ENCODE peak calls at places on chromosomes 1 and 21, in nine cellular contexts. I is esophagus muscularis mucosa, O is right lobe of liver, L is K562, E is thyroid gland, V is testis, M is uterus, J is heart left ventricle, U is esophagus squamous epithelium. S is an unnamed sample.

GRCh38 chr1:54577612-54578011 is 29.6 kb downstream of the ACOT11 start:
- DNase-seq in O (peak; percentile 90), U (no peak), L (no peak), E (peak; percentile 93), M (peak; percentile 33), V (peak; percentile 63), J (peak; percentile 94), I (no peak), S (peak; percentile 71)

GRCh38 chr21:35768187-35768586 is 292.1 kb downstream of the SETD4 start:
- DNase-seq in L (no peak), U (no peak), I (peak; percentile 74), E (no peak), J (no peak), V (no peak), O (no peak), M (no peak), S (no peak)

GRCh38 chr1:111476761-111477309 is 3.1 kb downstream of the C1orf162 start:
- DNase-seq in L (no peak), O (no peak), E (no peak), V (no peak), J (no peak), U (no peak), I (peak; percentile 89), M (no peak), S (no peak)

GRCh38 chr1:68104155-68104554 is 53.7 kb upstream of the DIRAS3 start:
- DNase-seq in M (no peak), V (no peak), E (no peak), I (no peak), L (no peak), J (no peak), O (no peak), U (no peak), S (no peak)

GRCh38 chr21:36735201-36735515 is 36.2 kb downstream of the SIM2 start:
- DNase-seq in J (no peak), E (no peak), I (no peak), O (no peak), U (no peak), V (no peak), L (no peak), M (no peak), S (no peak)

GRCh38 chr1:206047271-206047670 is 5.7 kb upstream of the RHEX start:
- DNase-seq in E (no peak), O (no peak), L (no peak), U (no peak), I (no peak), M (no peak), J (no peak), V (no peak), S (no peak)

GRCh38 chr1:77511440-77511840 is 171.0 kb downstream of the ZZZ3 start:
- DNase-seq in M (no peak), L (no peak), J (no peak), O (no peak), U (no peak), I (no peak), E (no peak), V (no peak), S (no peak)

GRCh38 chr1:241947355-241947754 is 10.2 kb upstream of the BECN2 start:
- DNase-seq in U (no peak), L (no peak), O (no peak), E (no peak), V (no peak), I (no peak), M (no peak), J (no peak), S (no peak)

GRCh38 chr1:188170935-188171334 is 1342.2 kb downstream of the PLA2G4A start:
- DNase-seq in V (no peak), L (no peak), M (no peak), I (no peak), E (no peak), U (no peak), J (no peak), O (no peak), S (no peak)

GRCh38 chr1:54274448-54274847 is 74.5 kb downstream of the MRPL37 start:
- DNase-seq in V (peak; percentile 45), O (peak; percentile 79), L (no peak), I (no peak), J (no peak), E (no peak), U (no peak), M (no peak), S (no peak)

GRCh38 chr1:147185442-147185841 is 13.2 kb upstream of the PRKAB2 start:
- DNase-seq in O (no peak), J (no peak), I (no peak), L (no peak), U (no peak), V (no peak), M (no peak), E (no peak), S (no peak)

GRCh38 chr1:32817815-32818786 is 648 bp downstream of the S100PBP start:
- DNase-seq in M (peak; percentile 69), E (peak; percentile 96), U (peak; percentile 51), I (peak; percentile 93), L (peak; percentile 84), J (peak; percentile 89), O (peak; percentile 87), V (peak; percentile 67), S (peak; percentile 57)

GRCh38 chr1:114126696-114127095 is 27.0 kb downstream of the SYT6 start:
- DNase-seq in J (no peak), O (no peak), V (no peak), U (no peak), E (no peak), I (no peak), M (no peak), L (no peak), S (no peak)

GRCh38 chr1:203349757-203350522 is 982 bp downstream of the FMOD start:
- DNase-seq in J (no peak), U (no peak), O (no peak), M (no peak), I (no peak), L (no peak), E (no peak), V (no peak), S (no peak)

GRCh38 chr1:205849619-205850355 is at the start of gene PM20D1:
- DNase-seq in E (peak; percentile 67), M (peak; percentile 81), J (peak; percentile 76), L (peak; percentile 80), O (peak; percentile 62), V (peak; percentile 86), U (peak; percentile 53), I (no peak), S (peak; percentile 69)

GRCh38 chr1:239253032-239253431 is 133.3 kb upstream of the CHRM3 start:
- DNase-seq in J (no peak), M (no peak), V (no peak), O (no peak), U (no peak), L (no peak), I (no peak), E (no peak), S (no peak)

GRCh38 chr1:53134961-53135734 is 7.3 kb downstream of the SLC1A7 start:
- DNase-seq in I (no peak), E (no peak), U (no peak), V (no peak), O (peak; percentile 44), L (peak; percentile 42), M (peak; percentile 10), J (no peak), S (no peak)

GRCh38 chr1:214367841-214368240 is 86.9 kb downstream of the SMYD2 start:
- DNase-seq in J (no peak), V (no peak), O (no peak), U (no peak), L (no peak), E (no peak), M (no peak), I (no peak), S (no peak)

GRCh38 chr1:94621392-94621791 is 79.8 kb upstream of the F3 start:
- DNase-seq in M (no peak), U (no peak), I (no peak), E (peak; percentile 76), J (no peak), O (no peak), V (no peak), L (peak; percentile 35), S (no peak)

GRCh38 chr1:37484325-37485051 is 10.1 kb downstream of the ZC3H12A start:
- DNase-seq in E (no peak), L (no peak), V (no peak), M (no peak), O (peak; percentile 37), I (no peak), J (no peak), U (no peak), S (peak; percentile 78)

GRCh38 chr1:153977250-153978240 is at the start of gene JTB:
- DNase-seq in V (peak; percentile 97), J (peak; percentile 92), U (peak; percentile 66), E (peak; percentile 89), M (peak; percentile 86), I (peak; percentile 98), L (peak; percentile 83), O (peak; percentile 94), S (peak; percentile 88)
- TF ChIP-seq POLR2A in V (peak; percentile 22), J (peak; percentile 66), U (peak; percentile 95), E (peak; percentile 87), M (peak; percentile 90), I (peak; percentile 84), L (peak; percentile 83), O (peak; percentile 90), S (peak; percentile 82)

DNA sequence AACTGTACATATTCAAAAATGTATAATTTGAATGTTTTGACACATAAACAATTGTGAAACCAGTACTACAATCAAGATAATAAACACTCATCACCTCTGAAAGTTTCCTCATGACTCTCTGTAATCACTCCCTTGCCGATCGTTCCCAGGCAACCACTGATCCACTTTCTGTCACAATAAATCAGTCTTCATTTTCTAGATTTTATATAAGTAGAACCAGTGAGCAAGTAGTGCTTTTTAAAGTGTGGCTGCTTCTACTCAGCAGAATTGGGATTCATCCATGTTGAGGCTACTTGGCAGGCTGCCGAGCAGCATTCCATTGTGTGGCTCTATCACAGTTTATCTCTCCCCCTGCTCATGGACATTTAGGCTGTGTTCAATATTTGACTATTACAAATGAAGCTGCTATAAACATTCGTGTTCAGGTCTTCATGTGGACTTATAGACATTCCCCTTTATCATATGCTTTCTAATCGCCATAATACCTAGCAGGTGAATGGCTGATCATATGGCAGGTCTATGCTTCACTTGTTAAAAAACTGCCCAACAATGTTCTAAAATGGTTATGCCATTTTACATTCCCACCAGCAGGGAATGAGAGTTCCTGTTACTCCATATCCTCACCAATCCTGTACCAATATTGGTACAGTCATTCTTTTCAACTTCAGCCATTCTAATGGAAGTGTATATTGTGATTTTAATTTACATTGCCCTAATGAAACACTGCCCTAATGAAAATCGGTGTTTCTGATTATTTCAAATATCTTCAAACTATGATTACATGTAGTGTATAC is 20.5 kb downstream of the TEX38 start:
- DNase-seq in I (no peak), E (peak; percentile 26), M (no peak), O (no peak), J (no peak), U (no peak), L (no peak), V (peak; percentile 53), S (no peak)
- TF ChIP-seq CTCF in I (no peak), E (no peak), M (no peak), O (peak; percentile 5), J (no peak), U (no peak), L (no peak), V (no peak), S (no peak)

GRCh38 chr1:112849967-112850641 is 105.9 kb downstream of the SLC16A1 start:
- DNase-seq in O (no peak), I (no peak), J (no peak), M (no peak), E (no peak), V (no peak), L (no peak), U (no peak), S (no peak)
- H3K4me3 ChIP-seq in O (peak overlapping the region; percentile 28), I (peak overlapping the region; percentile 52), J (peak overlapping the region; percentile 49), M (peak overlapping the region; percentile 9), E (no peak overlapping the region), V (peak overlapping the region; percentile 45), L (no peak overlapping the region), U (peak overlapping the region; percentile 35), S (peak overlapping the region; percentile 8)

GRCh38 chr1:173860065-173860464 is 7.7 kb downstream of the GAS5 start:
- DNase-seq in U (no peak), M (no peak), O (no peak), J (no peak), E (no peak), I (no peak), V (no peak), L (no peak), S (no peak)
- TF ChIP-seq POLR2A in U (no peak), M (no peak), O (no peak), J (no peak), E (no peak), I (no peak), V (no peak), L (no peak), S (no peak)

S was measured in lower leg skin.